ENCODE peak calls at places on chromosomes 11 and 22, in seven cellular contexts. E, S, X, H, B, F and O are unnamed samples. For H3K9me3, the result is how much of the 10 kb centered on the place peaks cover.

GRCh38 chr22:40383905-40384304 is 13.5 kb downstream of the SGSM3 start:
- DNase-seq in E (no peak), S (no peak), X (no peak), H (no peak), B (no peak), F (no peak), O (no peak)

GRCh38 chr11:130478881-130479280 is 30.4 kb downstream of the ADAMTS15 start:
- DNase-seq in E (peak), S (no peak), X (no peak), H (no peak), B (no peak), F (no peak), O (no peak)

GRCh38 chr11:17774232-17775034 is 39.9 kb downstream of the KCNC1 start:
- DNase-seq in E (no peak), S (no peak), X (no peak), H (peak), B (no peak), F (no peak), O (no peak)

GRCh38 chr22:41597635-41597953 is 8.0 kb upstream of the PMM1 start:
- DNase-seq in E (no peak), S (no peak), X (no peak), H (no peak), B (no peak), F (no peak), O (no peak)

GRCh38 chr11:70594031-70594430 is 195.7 kb downstream of the CTTN start:
- DNase-seq in E (no peak), S (no peak), X (no peak), H (no peak), B (no peak), F (no peak), O (no peak)

GRCh38 chr11:44780940-44781631 is 54.3 kb downstream of the TSPAN18 start:
- DNase-seq in E (no peak), S (no peak), X (no peak), H (no peak), B (peak), F (no peak), O (no peak)

GRCh38 chr11:71555508-71555907 is 7.3 kb downstream of the KRTAP5-9 start:
- DNase-seq in E (no peak), S (no peak), X (no peak), H (no peak), B (no peak), F (no peak), O (no peak)

GRCh38 chr22:31340765-31341247 is 5.3 kb downstream of the PATZ1 start:
- DNase-seq in E (no peak), S (no peak), X (no peak), H (no peak), B (no peak), F (no peak), O (no peak)

GRCh38 chr11:20161923-20162322 is 1.6 kb upstream of the DBX1 start:
- DNase-seq in E (no peak), S (no peak), X (no peak), H (no peak), B (no peak), F (no peak), O (no peak)

GRCh38 chr22:19703869-19704268 is 10.4 kb upstream of the SEPTIN5 start:
- DNase-seq in E (no peak), S (no peak), X (no peak), H (no peak), B (no peak), F (no peak), O (no peak)

GRCh38 chr11:131637469-131638175 is 267.2 kb downstream of the NTM start:
- DNase-seq in E (no peak), S (no peak), X (no peak), H (no peak), B (no peak), F (no peak), O (no peak)

GRCh38 chr11:112564228-112564955 is 303.7 kb upstream of the PLET1 start:
- DNase-seq in E (no peak), S (no peak), X (no peak), H (peak), B (no peak), F (no peak), O (no peak)

GRCh38 chr11:95625164-95626017 is 164.2 kb downstream of the FAM76B start:
- DNase-seq in E (no peak), S (no peak), X (no peak), H (no peak), B (no peak), F (no peak), O (no peak)

GRCh38 chr11:19756675-19757475 is 44.2 kb downstream of the NAV2 start:
- DNase-seq in E (no peak), S (no peak), X (no peak), H (no peak), B (no peak), F (peak), O (no peak)

GRCh38 chr11:75656044-75656726 is 12.7 kb downstream of the MAP6 start:
- DNase-seq in E (no peak), S (no peak), X (no peak), H (peak), B (no peak), F (no peak), O (no peak)

GRCh38 chr11:103673773-103674172 is 362.7 kb upstream of the DDI1 start:
- DNase-seq in E (no peak), S (no peak), X (no peak), H (no peak), B (no peak), F (peak), O (no peak)

GRCh38 chr11:93700830-93701229 is 39.3 kb downstream of the CEP295 start:
- DNase-seq in E (no peak), S (no peak), X (no peak), H (no peak), B (no peak), F (no peak), O (no peak)

GRCh38 chr11:111449696-111450479 is 62.3 kb downstream of the BTG4 start:
- DNase-seq in E (no peak), S (no peak), X (no peak), H (no peak), B (no peak), F (no peak), O (no peak)

DNA sequence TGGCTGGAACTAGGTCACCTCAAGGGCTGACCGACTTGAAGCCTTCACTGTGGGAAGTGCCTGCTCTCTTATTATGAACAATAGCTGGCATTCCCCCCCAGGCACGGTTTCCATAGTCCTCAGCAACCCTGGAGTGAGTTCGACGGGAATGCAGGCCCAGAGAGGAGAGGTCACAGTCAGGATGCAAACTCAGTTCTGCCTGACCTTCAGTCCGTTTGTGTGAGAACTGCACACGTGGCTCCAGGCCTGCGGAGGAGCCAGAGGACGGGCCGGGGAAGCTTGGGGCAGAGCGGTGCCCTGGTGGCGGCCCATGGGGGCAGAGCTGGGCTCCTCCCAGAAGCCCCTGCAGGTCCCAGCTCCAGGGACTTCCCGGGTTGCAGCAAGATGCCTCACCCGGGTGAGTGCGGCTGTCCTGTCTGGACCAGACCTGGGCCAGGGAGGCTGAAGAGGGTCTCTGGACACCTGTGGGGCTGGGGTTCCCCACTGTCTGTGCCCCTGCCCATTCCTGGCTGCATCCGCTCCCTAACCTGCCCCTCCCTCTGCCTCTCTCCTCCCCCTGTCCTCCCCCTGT is 17.2 kb downstream of the SLC25A18 start:
- DNase-seq in E (peak), S (no peak), X (no peak), H (peak), B (no peak), F (peak), O (no peak)
- H3K9me3 ChIP-seq in E (under half), S (under half), X (under half), H (under half), B (under half), F (under half), O (under half)

DNA sequence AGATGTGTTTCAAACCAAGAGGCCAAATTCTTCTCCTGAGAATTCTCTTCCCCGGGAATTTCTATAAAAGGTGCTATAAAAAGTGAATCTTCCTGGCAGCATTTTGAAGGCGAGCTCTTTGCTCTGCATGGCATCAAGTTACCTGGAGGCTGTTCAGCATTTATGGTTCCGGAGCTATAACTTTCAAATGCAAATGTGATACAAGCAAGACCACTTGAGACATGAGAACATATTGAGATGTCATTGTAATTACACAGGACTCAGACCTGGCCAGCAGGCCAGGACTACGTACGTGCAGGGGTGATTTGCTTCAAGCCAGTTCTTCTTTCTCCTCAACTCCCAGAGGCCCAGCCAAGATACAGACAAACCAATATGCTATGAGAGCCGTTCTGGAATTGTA is 227.4 kb upstream of the FAT3 start:
- DNase-seq in E (no peak), S (no peak), X (no peak), H (no peak), B (no peak), F (no peak), O (no peak)
- TF ChIP-seq POLR2AphosphoS5 in E (no peak), S (no peak), X (no peak), H (no peak), B (no peak), F (no peak), O (no peak)

GRCh38 chr22:29720824-29721323 is 1.1 kb downstream of the CABP7 start:
- DNase-seq in E (no peak), S (no peak), X (no peak), H (no peak), B (no peak), F (no peak), O (no peak)
- TF ChIP-seq EZH2 in E (peak), S (no peak), X (no peak), H (no peak), B (no peak), F (peak), O (peak)

DNA sequence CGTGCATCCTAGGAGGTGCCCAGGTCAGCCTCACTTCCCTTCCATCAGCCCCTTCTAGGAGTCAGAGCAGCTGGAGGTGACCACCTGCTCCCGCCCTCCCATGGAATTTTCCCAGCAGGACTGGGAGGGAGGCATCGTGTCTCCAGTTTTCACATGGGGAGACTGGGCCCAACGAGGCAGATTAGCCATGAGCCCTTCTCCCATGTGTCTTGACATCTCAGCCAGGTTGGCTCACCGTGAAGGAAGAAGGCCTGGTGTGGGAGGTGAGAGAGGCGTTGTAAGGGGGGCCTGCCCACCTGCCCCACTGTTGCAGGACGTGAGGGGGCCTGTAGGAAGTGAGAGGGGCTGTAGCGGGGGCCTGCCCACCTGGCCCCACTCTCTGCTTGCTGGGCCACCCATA is 1521.4 kb downstream of the BRD1 start:
- DNase-seq in E (no peak), S (no peak), X (no peak), H (no peak), B (no peak), F (no peak), O (no peak)
- H3K9me3 ChIP-seq in E (under half), S (under half), X (under half), H (under half), B (under half), F (under half), O (under half)

DNA sequence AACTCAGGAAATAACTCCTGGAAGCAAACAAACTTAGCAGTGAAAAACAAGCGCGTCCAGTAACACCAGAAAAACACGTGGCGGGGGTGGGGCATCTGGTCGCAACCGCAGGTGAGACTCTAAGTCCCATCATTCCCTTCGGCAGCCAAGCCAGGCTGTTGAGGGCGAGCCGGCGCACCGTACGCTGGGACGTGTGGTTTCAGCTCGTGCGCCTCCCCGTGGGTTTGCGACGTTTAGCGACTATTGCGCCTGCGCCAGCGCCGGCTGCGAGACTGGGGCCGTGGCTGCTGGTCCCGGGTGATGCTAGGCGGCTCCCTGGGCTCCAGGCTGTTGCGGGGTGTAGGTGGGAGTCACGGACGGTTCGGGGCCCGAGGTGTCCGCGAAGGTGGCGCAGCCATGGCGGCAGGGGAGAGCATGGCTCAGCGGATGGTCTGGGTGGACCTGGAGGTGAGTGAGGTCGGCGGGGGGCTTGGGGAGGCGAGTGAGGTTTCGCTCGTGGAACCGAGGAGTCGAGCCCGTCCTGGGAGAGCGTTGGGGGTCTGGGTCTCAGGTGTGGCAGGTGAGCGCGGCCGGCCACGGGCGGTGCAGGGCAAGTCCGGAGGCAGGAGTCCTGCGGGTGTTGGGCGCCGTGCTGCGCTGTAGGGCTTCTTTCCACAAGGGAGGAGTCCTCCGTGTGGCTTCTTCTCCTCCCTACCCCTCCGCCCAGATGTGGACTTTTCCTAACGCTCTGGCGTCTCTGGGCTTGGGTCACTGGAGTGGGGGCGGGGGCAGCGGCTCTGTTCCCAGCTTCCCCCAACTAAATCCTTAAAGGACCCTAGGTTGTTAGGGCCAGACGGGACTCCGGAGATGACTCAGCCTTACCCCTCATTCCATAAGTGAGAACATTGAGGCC is at the start of gene REXO2:
- DNase-seq in E (peak), S (peak), X (peak), H (peak), B (peak), F (peak), O (peak)
- TF ChIP-seq POLR2AphosphoS5 in E (peak), S (peak), X (no peak), H (peak), B (peak), F (peak), O (peak)

GRCh38 chr11:72625746-72626636 is 48.2 kb downstream of the PDE2A start:
- DNase-seq in E (no peak), S (no peak), X (no peak), H (peak), B (peak), F (peak), O (no peak)
- TF ChIP-seq EZH2 in E (no peak), S (no peak), X (no peak), H (peak), B (no peak), F (no peak), O (no peak)

GRCh38 chr22:47458348-47458747 is 695.9 kb downstream of the TBC1D22A start:
- DNase-seq in E (no peak), S (no peak), X (no peak), H (no peak), B (no peak), F (no peak), O (no peak)

GRCh38 chr22:47457509-47458300 is 695.3 kb downstream of the TBC1D22A start:
- DNase-seq in E (no peak), S (no peak), X (no peak), H (no peak), B (no peak), F (no peak), O (no peak)

GRCh38 chr22:47453049-47453448 is 690.6 kb downstream of the TBC1D22A start:
- DNase-seq in E (no peak), S (no peak), X (no peak), H (no peak), B (no peak), F (no peak), O (no peak)

GRCh38 chr22:47457021-47457420 is 694.6 kb downstream of the TBC1D22A start:
- DNase-seq in E (no peak), S (no peak), X (no peak), H (no peak), B (no peak), F (no peak), O (no peak)

DNA sequence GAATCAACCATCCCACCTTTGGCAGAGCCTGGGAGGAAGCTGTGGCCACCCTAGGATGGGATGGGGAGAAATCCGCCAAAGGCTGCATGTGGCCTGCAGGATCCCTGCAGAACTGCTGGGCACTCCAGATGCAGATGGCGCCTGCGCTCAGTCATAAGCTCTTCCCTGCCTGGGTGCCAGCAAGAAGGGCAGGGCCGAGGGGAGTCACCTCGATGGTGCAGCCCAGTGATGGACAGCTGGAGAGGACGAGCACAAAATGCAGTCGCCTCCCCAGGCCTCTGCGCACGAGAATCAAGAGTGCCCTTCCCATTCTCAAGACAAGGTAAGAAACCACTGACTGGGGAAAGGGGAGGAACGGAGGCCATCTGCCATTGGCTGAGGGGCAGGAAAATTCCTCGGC is 693.6 kb downstream of the TBC1D22A start:
- DNase-seq in E (no peak), S (no peak), X (no peak), H (no peak), B (no peak), F (no peak), O (no peak)
- H3K9me3 ChIP-seq in E (half or more), S (under half), X (under half), H (under half), B (under half), F (under half), O (under half)

GRCh38 chr11:113752932-113753331 is 20.6 kb downstream of the ZW10 start:
- DNase-seq in E (no peak), S (no peak), X (no peak), H (no peak), B (no peak), F (no peak), O (no peak)
- TF ChIP-seq POLR2AphosphoS5 in E (no peak), S (no peak), X (no peak), H (no peak), B (no peak), F (no peak), O (no peak)